ENCODE peak calls at places on chromosomes 2 and 18, in four cellular contexts. One of them, this sample, is unnamed.
A peak's percentile ranks its signal among the peaks of the same experiment; 100 is the strongest.

GRCh38 chr2:127054996-127055785 is 51.8 kb downstream of the BIN1 start:
- DNase-seq in H9: no peak
- DNase-seq in H1: no peak
- DNase-seq in IMR-90: no peak
- DNase-seq in this sample: no peak

GRCh38 chr18:12679183-12679786 is 21.4 kb upstream of the SPIRE1 start:
- DNase-seq in H9: no peak
- DNase-seq in H1: no peak
- DNase-seq in IMR-90: peak; percentile 42
- DNase-seq in this sample: peak; percentile 11

GRCh38 chr2:176967911-176968451 is 244.6 kb upstream of the HNRNPA3 start:
- DNase-seq in H9: no peak
- DNase-seq in H1: no peak
- DNase-seq in IMR-90: no peak
- DNase-seq in this sample: no peak

GRCh38 chr2:95345415-95346235 is 48.5 kb downstream of the KCNIP3 start:
- DNase-seq in H9: peak; percentile 85
- DNase-seq in H1: peak; percentile 31
- DNase-seq in IMR-90: peak; percentile 73
- DNase-seq in this sample: peak; percentile 76

GRCh38 chr18:42706618-42707017 is 408.9 kb downstream of the RIT2 start:
- DNase-seq in H9: peak; percentile 26
- DNase-seq in H1: no peak
- DNase-seq in IMR-90: no peak
- DNase-seq in this sample: peak; percentile 45

GRCh38 chr2:98464772-98465310 is 20.2 kb downstream of the INPP4A start:
- DNase-seq in H9: no peak
- DNase-seq in H1: no peak
- DNase-seq in IMR-90: no peak
- DNase-seq in this sample: peak; percentile 91

GRCh38 chr2:55888941-55889340 is 34.6 kb downstream of the EFEMP1 start:
- DNase-seq in H9: no peak
- DNase-seq in H1: no peak
- DNase-seq in IMR-90: peak; percentile 46
- DNase-seq in this sample: peak; percentile 31

GRCh38 chr2:11703700-11704099 is 33.7 kb upstream of the NTSR2 start:
- DNase-seq in H9: no peak
- DNase-seq in H1: no peak
- DNase-seq in IMR-90: peak; percentile 71
- DNase-seq in this sample: no peak

GRCh38 chr2:106781196-106781595 is 104.8 kb downstream of the ST6GAL2 start:
- DNase-seq in H9: no peak
- DNase-seq in H1: no peak
- DNase-seq in IMR-90: no peak
- DNase-seq in this sample: peak; percentile 22

GRCh38 chr18:12018861-12019260 is 37.6 kb downstream of the IMPA2 start:
- DNase-seq in H9: no peak
- DNase-seq in H1: no peak
- DNase-seq in IMR-90: no peak
- DNase-seq in this sample: no peak

GRCh38 chr2:20617892-20618467 is 32.9 kb downstream of the HS1BP3 start:
- DNase-seq in H9: no peak
- DNase-seq in H1: no peak
- DNase-seq in IMR-90: peak; percentile 100
- DNase-seq in this sample: no peak

GRCh38 chr2:84705858-84706257 is 175.0 kb downstream of the TRABD2A start:
- DNase-seq in H9: no peak
- DNase-seq in H1: no peak
- DNase-seq in IMR-90: no peak
- DNase-seq in this sample: no peak

GRCh38 chr2:46548521-46549144 is 69.3 kb downstream of the TMEM247 start:
- DNase-seq in H9: no peak
- DNase-seq in H1: no peak
- DNase-seq in IMR-90: no peak
- DNase-seq in this sample: no peak

GRCh38 chr2:168639501-168639900 is 162.9 kb upstream of the NOSTRIN start:
- DNase-seq in H9: no peak
- DNase-seq in H1: no peak
- DNase-seq in IMR-90: peak; percentile 85
- DNase-seq in this sample: peak; percentile 94

GRCh38 chr18:61503688-61504087 is 170.5 kb downstream of the CDH20 start:
- DNase-seq in H9: no peak
- DNase-seq in H1: no peak
- DNase-seq in IMR-90: peak; percentile 11
- DNase-seq in this sample: no peak

GRCh38 chr2:170512271-170512670 is 202.9 kb upstream of the SP5 start:
- DNase-seq in H9: no peak
- DNase-seq in H1: no peak
- DNase-seq in IMR-90: no peak
- DNase-seq in this sample: no peak
- H3K56ac ChIP-seq in H9: no peak overlapping the region
- H3K56ac ChIP-seq in H1: no peak overlapping the region
- H3K56ac ChIP-seq in IMR-90: no peak overlapping the region
- H3K56ac ChIP-seq in this sample: no peak overlapping the region

DNA sequence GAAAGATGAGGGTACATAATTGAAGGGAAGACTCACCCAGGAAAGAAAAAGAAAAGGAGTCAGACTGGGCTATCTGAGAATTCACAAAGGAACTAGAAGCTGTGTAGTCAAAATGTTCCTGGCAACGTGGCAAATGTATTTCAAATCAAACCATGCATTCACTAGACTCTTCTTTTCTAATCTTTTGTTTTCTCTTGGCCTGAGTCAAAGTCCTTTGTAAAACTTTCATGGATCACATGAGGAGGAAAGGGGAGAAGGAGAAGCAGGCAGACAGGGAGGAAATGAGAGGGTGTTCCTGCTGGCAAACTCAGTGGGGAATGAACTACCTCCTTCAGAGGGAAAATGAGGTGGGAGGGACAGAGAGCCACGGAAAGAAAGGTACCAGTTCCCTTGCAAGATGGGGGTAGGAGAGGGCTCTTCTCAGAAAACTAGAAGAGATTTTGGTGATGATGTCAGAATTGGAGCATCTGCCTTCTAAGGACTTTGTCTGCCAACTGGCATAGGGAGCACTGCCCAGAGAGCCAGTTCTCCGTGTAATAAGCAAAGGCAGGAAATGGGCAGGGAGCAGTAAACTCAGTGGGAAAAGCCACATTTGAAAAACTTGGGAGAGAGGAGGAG is 51.4 kb downstream of the SLC8A1 start:
- DNase-seq in H9: no peak
- DNase-seq in H1: no peak
- DNase-seq in IMR-90: no peak
- DNase-seq in this sample: no peak
- H2BK15ac ChIP-seq in H9: no peak overlapping the region
- H2BK15ac ChIP-seq in H1: no peak overlapping the region
- H2BK15ac ChIP-seq in IMR-90: peak overlapping the region; percentile 69
- H2BK15ac ChIP-seq in this sample: no peak overlapping the region

DNA sequence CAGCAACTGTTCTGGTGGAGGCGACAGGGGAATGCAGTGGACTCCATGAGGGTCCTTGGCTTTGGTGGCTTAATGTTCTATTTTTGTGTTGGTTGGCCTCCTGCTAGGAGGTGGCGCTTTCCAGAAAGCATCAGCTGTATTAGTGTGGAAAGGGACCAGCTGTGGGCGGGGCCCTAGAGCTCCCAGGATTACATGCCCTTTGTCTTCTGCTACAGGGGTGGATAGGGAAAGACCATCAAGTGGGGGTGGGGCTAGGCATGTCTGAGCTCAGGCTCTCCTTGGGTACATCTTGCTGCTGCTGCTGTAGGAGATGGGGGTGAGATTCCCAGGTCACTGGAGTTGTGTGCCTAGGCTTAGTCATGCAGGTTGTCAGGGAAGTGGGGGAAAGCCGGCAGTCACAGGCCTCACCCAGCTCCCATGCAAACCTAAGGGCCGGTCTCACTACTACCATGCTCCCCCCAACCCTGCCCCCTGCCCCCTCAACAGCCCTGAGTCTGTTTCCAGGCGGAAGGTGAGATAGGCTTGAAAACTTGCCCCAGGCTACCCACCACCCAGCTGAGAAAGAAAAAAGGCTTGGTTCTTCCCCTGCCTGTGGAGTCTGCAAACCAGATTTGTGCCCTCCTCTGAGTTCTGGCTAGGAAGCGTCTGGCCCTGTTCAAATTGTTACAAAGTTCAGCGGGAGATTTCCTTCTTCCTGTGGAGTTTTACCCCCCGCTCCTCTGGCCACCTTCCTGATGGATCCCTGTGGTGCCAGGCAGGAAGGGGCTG is 141.3 kb upstream of the LYPD1 start:
- DNase-seq in H9: no peak
- DNase-seq in H1: no peak
- DNase-seq in IMR-90: no peak
- DNase-seq in this sample: no peak
- H3K56ac ChIP-seq in H9: no peak overlapping the region
- H3K56ac ChIP-seq in H1: no peak overlapping the region
- H3K56ac ChIP-seq in IMR-90: no peak overlapping the region
- H3K56ac ChIP-seq in this sample: no peak overlapping the region

DNA sequence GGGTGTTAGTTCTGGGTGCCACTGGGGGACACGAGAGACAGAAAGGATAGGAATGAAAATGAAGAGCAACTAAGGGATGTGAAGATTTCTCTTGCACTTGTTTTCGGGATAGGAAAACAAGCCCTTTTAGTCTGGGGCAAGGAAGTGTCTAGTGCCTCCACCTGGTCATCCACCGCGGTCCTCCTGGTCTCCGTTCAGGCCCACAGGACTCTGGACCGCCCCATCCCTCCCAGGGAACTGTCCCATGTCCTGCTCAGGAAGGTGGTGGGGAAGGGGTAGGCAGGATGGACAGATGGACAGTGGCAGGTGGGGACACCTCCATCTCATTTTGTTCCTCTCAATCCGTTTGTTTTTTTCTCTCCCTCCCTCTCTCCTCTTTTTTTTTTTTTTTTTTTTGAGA is 45.9 kb downstream of the AGAP1 start:
- DNase-seq in H9: no peak
- DNase-seq in H1: no peak
- DNase-seq in IMR-90: no peak
- DNase-seq in this sample: no peak
- H2BK15ac ChIP-seq in H9: no peak overlapping the region
- H2BK15ac ChIP-seq in H1: no peak overlapping the region
- H2BK15ac ChIP-seq in IMR-90: no peak overlapping the region
- H2BK15ac ChIP-seq in this sample: no peak overlapping the region

GRCh38 chr2:53756644-53757043 is 11.0 kb upstream of the CHAC2 start:
- DNase-seq in H9: no peak
- DNase-seq in H1: no peak
- DNase-seq in IMR-90: no peak
- DNase-seq in this sample: no peak
- H3K56ac ChIP-seq in H9: no peak overlapping the region
- H3K56ac ChIP-seq in H1: no peak overlapping the region
- H3K56ac ChIP-seq in IMR-90: no peak overlapping the region
- H3K56ac ChIP-seq in this sample: no peak overlapping the region

DNA sequence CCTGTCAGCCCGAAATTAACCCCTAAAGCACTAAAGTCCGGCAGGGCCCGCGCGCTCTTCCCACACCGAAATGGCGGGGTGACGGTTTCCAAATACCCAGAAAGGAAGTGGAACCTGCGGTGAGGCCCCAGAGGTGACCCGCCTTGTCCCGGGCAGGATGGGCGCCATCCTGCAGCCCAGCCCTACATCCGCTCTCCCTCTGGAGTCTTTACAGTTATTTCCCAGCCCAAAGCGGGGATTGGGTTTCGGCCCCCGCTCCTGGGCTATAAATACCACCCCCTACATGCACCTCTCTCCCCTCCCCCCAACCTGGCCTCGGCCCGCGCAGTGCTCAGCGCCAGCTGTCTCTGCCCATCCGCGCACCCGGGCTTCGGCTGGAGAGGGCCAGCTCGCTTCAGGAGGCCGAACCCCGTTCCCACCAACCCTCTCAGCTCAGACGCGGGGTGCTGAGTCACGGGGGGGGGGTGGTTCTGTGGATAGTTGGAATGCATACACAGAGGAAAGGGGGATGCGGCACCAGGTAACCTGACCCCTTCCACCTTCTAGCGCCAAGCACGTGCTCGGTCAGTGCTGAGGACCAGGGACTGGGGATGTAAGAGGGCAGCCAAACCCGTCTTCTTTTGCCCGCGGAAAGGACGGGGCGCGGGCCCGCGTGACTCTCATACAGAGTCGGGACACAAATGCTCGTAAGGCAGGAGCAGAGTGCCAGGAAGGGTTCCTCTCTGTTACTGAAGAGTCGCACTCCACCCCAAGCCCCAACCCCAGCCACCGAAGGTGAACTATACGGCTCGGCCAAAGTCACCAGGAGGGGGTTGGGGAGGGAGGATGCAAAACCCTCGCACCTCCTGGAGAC is at the start of gene TUBA4B:
- DNase-seq in H9: peak; percentile 81
- DNase-seq in H1: no peak
- DNase-seq in IMR-90: peak; percentile 50
- DNase-seq in this sample: peak; percentile 73
- H2BK15ac ChIP-seq in H9: no peak within 1 kb of the TSS
- H2BK15ac ChIP-seq in H1: peak within 1 kb of the TSS; percentile 95
- H2BK15ac ChIP-seq in IMR-90: no peak within 1 kb of the TSS
- H2BK15ac ChIP-seq in this sample: no peak within 1 kb of the TSS

GRCh38 chr2:183718246-183718645 is 594.0 kb downstream of the NUP35 start:
- DNase-seq in H9: no peak
- DNase-seq in H1: no peak
- DNase-seq in IMR-90: no peak
- DNase-seq in this sample: no peak
- H3K56ac ChIP-seq in H9: no peak overlapping the region
- H3K56ac ChIP-seq in H1: no peak overlapping the region
- H3K56ac ChIP-seq in IMR-90: no peak overlapping the region
- H3K56ac ChIP-seq in this sample: no peak overlapping the region

This sample was measured in mesendoderm.